ENCODE peak calls at places on chromosome 15, in seven cellular contexts. D, P, E, T, M, Q and Z are unnamed samples.

GRCh38 chr15:82570721-82571519 is 30.7 kb upstream of the RPS17 start:
- DNase-seq in D (peak), P (no peak), E (no peak), T (peak), M (no peak), Q (no peak), Z (no peak)

GRCh38 chr15:101710806-101711205 is 13.5 kb downstream of the TARS3 start:
- DNase-seq in D (peak), P (peak), E (no peak), T (no peak), M (no peak), Q (no peak), Z (no peak)

GRCh38 chr15:63073497-63074172 is 31.1 kb downstream of the TPM1 start:
- DNase-seq in D (no peak), P (no peak), E (no peak), T (no peak), M (peak), Q (no peak), Z (no peak)

GRCh38 chr15:29133791-29134190 is 135.8 kb downstream of the NSMCE3 start:
- DNase-seq in D (no peak), P (no peak), E (no peak), T (no peak), M (no peak), Q (no peak), Z (no peak)

GRCh38 chr15:42107483-42107882 is 13.1 kb upstream of the PLA2G4D start:
- DNase-seq in D (no peak), P (no peak), E (no peak), T (no peak), M (no peak), Q (no peak), Z (no peak)

GRCh38 chr15:40838756-40839155 is 5.1 kb upstream of the SPINT1 start:
- DNase-seq in D (peak), P (no peak), E (no peak), T (no peak), M (no peak), Q (no peak), Z (no peak)

GRCh38 chr15:40454904-40455391 is 14.2 kb downstream of the BAHD1 start:
- DNase-seq in D (peak), P (no peak), E (no peak), T (no peak), M (peak), Q (no peak), Z (no peak)

GRCh38 chr15:25173241-25174028 is 218.6 kb downstream of the SNRPN start:
- DNase-seq in D (no peak), P (no peak), E (no peak), T (peak), M (no peak), Q (no peak), Z (no peak)

GRCh38 chr15:36658905-36659304 is 79.5 kb downstream of the CDIN1 start:
- DNase-seq in D (no peak), P (no peak), E (no peak), T (no peak), M (no peak), Q (no peak), Z (no peak)

GRCh38 chr15:99732711-99733267 is 448 bp downstream of the LYSMD4 start:
- DNase-seq in D (no peak), P (no peak), E (no peak), T (no peak), M (peak), Q (no peak), Z (no peak)

GRCh38 chr15:101676965-101677364 is 24.8 kb upstream of the TM2D3 start:
- DNase-seq in D (peak), P (no peak), E (no peak), T (no peak), M (no peak), Q (no peak), Z (no peak)

GRCh38 chr15:52651868-52652267 is 27.3 kb downstream of the ATOSA start:
- DNase-seq in D (peak), P (peak), E (peak), T (no peak), M (peak), Q (no peak), Z (peak)

GRCh38 chr15:66042624-66043023 is 173.3 kb downstream of the RAB11A start:
- DNase-seq in D (no peak), P (no peak), E (no peak), T (peak), M (no peak), Q (no peak), Z (no peak)

GRCh38 chr15:23069496-23070166 is 30.3 kb upstream of the TUBGCP5 start:
- DNase-seq in D (no peak), P (no peak), E (peak), T (no peak), M (peak), Q (no peak), Z (peak)

GRCh38 chr15:47820780-47821319 is 103.5 kb downstream of the SEMA6D start:
- DNase-seq in D (peak), P (no peak), E (no peak), T (no peak), M (no peak), Q (no peak), Z (no peak)

GRCh38 chr15:51751687-51752683 is 588 bp downstream of the TMOD2 start:
- DNase-seq in D (peak), P (no peak), E (peak), T (peak), M (peak), Q (no peak), Z (no peak)

GRCh38 chr15:80242132-80242769 is 9.8 kb downstream of the CTXND1 start:
- DNase-seq in D (peak), P (peak), E (peak), T (peak), M (peak), Q (no peak), Z (peak)

GRCh38 chr15:38370079-38370478 is 83.8 kb upstream of the FAM98B start:
- DNase-seq in D (peak), P (no peak), E (no peak), T (no peak), M (no peak), Q (no peak), Z (no peak)

GRCh38 chr15:45458746-45459403 is 63.7 kb downstream of the SLC30A4 start:
- DNase-seq in D (peak), P (peak), E (no peak), T (peak), M (peak), Q (peak), Z (no peak)

GRCh38 chr15:87829651-87830050 is 426.9 kb downstream of the NTRK3 start:
- DNase-seq in D (no peak), P (no peak), E (no peak), T (no peak), M (no peak), Q (no peak), Z (no peak)

GRCh38 chr15:28081594-28081993 is 17.5 kb downstream of the OCA2 start:
- DNase-seq in D (no peak), P (no peak), E (no peak), T (no peak), M (no peak), Q (no peak), Z (no peak)

GRCh38 chr15:28080386-28080785 is 18.7 kb downstream of the OCA2 start:
- DNase-seq in D (no peak), P (peak), E (no peak), T (no peak), M (no peak), Q (no peak), Z (no peak)

GRCh38 chr15:28085489-28086174 is 13.5 kb downstream of the OCA2 start:
- DNase-seq in D (no peak), P (no peak), E (no peak), T (no peak), M (no peak), Q (no peak), Z (no peak)

GRCh38 chr15:28084547-28084946 is 14.6 kb downstream of the OCA2 start:
- DNase-seq in D (no peak), P (no peak), E (no peak), T (no peak), M (no peak), Q (no peak), Z (no peak)

GRCh38 chr15:28082891-28083688 is 16.0 kb downstream of the OCA2 start:
- DNase-seq in D (no peak), P (peak), E (no peak), T (no peak), M (no peak), Q (no peak), Z (no peak)
- TF ChIP-seq CEBPB in D (no peak), P (no peak), E (no peak), T (no peak), M (no peak), Q (no peak), Z (no peak)

DNA sequence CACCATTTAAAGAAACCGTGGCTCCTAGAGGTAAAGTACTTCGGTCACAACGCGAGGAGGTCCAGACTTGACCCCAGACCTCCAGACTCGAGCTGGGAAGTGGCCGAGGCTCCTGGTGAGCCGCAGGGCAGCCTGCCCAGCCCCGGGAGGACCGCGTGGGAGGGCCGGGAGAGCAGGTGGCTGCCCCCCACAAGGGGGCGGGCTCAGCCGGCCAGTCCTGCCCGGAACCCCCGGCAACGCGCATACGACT is at the start of gene SLC27A2:
- DNase-seq in D (peak), P (no peak), E (peak), T (no peak), M (peak), Q (no peak), Z (peak)
- TF ChIP-seq CEBPB in D (no peak), P (no peak), E (no peak), T (no peak), M (no peak), Q (no peak), Z (no peak)

GRCh38 chr15:89551502-89551901 is 23.8 kb upstream of the TICRR start:
- DNase-seq in D (no peak), P (no peak), E (no peak), T (no peak), M (no peak), Q (peak), Z (no peak)
- TF ChIP-seq CEBPB in D (no peak), P (no peak), E (no peak), T (no peak), M (no peak), Q (no peak), Z (no peak)

DNA sequence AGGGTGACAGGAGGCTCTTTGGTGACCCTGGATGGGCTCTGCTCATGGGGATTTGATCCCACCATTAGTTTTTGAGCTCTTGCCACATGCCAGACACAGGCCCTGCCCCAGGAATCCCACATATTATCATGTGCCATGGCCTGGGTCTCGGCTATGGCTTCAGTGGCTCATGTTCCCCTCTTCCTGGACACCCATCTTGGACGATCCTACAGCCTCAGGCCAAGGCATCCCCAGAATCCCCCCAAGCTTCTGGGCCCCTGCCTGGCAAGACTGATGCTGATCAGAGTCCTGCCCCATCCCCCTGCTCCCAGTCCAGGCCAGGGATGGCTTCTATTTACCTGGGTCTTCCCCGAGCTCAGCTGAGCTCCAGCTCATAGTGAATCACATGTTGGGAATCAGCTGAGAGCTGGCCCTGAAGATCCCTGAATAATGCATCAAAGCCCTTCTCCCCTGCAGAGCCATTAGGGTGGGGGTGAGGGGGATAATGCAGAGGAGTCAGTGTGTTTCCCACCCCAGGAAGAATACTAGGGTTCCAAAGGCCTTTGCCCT is 50.9 kb upstream of the CHRNB4 start:
- DNase-seq in D (no peak), P (no peak), E (no peak), T (no peak), M (no peak), Q (no peak), Z (no peak)
- TF ChIP-seq CEBPB in D (no peak), P (no peak), E (no peak), T (no peak), M (no peak), Q (no peak), Z (no peak)

GRCh38 chr15:59838900-59839299 is 149.8 kb upstream of the BNIP2 start:
- DNase-seq in D (no peak), P (no peak), E (no peak), T (no peak), M (no peak), Q (no peak), Z (no peak)
- TF ChIP-seq CEBPB in D (no peak), P (no peak), E (no peak), T (no peak), M (no peak), Q (no peak), Z (no peak)

GRCh38 chr15:43274136-43274535 is 7.4 kb upstream of the TGM5 start:
- DNase-seq in D (no peak), P (no peak), E (no peak), T (no peak), M (no peak), Q (no peak), Z (no peak)
- TF ChIP-seq CEBPB in D (no peak), P (no peak), E (no peak), T (no peak), M (no peak), Q (no peak), Z (no peak)

DNA sequence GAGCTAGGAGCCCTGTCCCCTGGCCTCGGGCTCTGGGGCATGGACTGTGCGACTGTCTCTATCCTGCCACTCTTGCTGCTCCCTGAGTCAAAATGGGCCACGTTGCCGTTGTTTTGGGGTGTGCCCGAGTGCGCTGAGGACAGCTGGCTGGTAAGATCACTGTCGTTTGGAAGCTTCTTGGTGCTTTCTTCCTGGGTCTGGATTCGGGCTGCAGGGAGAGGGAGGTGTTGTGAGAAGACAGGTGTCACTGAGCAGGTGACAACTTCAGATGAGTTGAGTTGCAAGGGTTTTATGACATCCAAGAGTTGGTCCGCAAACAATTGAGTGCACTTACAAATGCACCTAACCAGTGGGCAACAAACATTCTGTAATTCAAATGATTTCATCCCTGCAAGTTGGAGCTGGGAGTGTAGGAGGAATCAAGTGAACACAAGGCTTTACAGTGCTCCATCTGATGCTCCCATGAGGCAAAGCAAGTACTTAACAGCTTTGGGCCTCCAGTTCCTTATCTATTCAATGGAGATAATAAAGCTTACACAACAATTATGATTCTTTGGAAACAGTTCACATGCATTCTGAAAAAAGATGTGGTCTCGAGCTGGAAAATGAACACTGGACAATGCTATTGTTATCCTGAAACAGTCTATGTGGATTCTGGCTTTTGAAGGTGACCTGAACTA is 11.0 kb upstream of the STARD5 start:
- DNase-seq in D (no peak), P (no peak), E (no peak), T (no peak), M (no peak), Q (no peak), Z (no peak)
- TF ChIP-seq CEBPB in D (no peak), P (no peak), E (no peak), T (no peak), M (no peak), Q (no peak), Z (no peak)

GRCh38 chr15:58241872-58242271 is 103.7 kb downstream of the AQP9 start:
- DNase-seq in D (no peak), P (no peak), E (no peak), T (no peak), M (no peak), Q (no peak), Z (no peak)

GRCh38 chr15:58244546-58244945 is 106.4 kb downstream of the AQP9 start:
- DNase-seq in D (no peak), P (no peak), E (no peak), T (no peak), M (no peak), Q (no peak), Z (no peak)

GRCh38 chr15:58240191-58240932 is 102.2 kb downstream of the AQP9 start:
- DNase-seq in D (no peak), P (no peak), E (no peak), T (no peak), M (no peak), Q (no peak), Z (no peak)

GRCh38 chr15:58246041-58246440 is 107.9 kb downstream of the AQP9 start:
- DNase-seq in D (no peak), P (no peak), E (no peak), T (no peak), M (no peak), Q (no peak), Z (no peak)

DNA sequence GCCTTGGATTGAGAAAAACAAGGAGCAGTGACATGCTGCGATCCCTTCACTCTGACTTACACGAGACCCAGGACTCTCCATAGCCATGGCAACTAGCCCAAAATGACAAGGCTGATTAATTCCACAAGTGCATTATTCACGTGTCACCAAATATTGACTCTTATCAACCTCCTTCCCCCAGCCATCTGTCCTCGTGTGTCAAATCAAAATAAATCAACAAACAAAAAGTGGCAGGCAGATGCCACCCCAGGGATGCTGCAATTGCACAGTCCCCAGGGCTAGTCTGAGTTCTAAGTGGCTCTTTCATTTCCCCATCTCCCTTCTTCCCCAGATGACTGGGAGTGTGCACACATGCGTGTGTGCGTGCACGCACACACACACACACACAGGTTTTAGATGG is 104.9 kb downstream of the AQP9 start:
- DNase-seq in D (no peak), P (no peak), E (no peak), T (no peak), M (no peak), Q (no peak), Z (no peak)
- TF ChIP-seq CEBPB in D (no peak), P (no peak), E (no peak), T (no peak), M (no peak), Q (no peak), Z (no peak)

DNA sequence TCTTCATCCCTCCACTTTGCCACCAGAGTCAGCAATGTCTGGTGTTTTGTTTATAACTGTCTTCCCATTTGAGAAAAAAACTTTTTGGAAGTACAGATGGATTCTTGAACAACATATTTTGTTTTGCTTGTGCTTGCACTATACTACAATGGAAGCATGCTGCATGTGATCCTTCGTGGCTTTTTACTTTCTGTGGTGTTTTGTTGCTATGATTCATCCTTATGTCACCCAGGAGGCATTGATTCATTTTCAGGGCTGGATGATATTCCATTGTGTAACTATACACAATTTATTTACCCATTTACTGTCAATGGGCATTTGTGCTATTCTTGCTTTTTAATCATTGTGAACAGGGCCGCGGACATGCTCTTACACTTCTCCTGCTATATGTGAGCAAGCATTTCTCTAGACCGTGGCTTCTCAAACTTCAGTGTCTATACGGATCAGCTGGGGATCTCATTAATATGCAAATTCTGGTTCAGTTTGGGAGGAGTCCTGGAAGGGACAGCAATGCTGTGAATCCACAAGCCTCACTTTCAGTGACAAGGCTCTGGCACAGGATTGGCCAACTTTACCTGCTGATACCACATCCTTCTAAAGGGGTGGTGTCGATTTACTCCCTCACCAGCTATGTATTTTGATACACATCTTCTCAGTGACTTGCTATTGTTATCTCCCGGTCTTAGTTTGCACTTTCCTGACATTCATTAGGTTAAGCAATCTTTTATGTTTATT is 65.9 kb downstream of the POLR2M start:
- DNase-seq in D (peak), P (no peak), E (no peak), T (no peak), M (no peak), Q (no peak), Z (no peak)
- TF ChIP-seq CEBPB in D (no peak), P (no peak), E (no peak), T (peak), M (no peak), Q (no peak), Z (no peak)

GRCh38 chr15:56608140-56608778 is 125.0 kb downstream of the ZNF280D start:
- DNase-seq in D (peak), P (no peak), E (no peak), T (no peak), M (no peak), Q (peak), Z (no peak)

GRCh38 chr15:56608993-56609392 is 124.3 kb downstream of the ZNF280D start:
- DNase-seq in D (no peak), P (no peak), E (no peak), T (no peak), M (no peak), Q (peak), Z (no peak)

GRCh38 chr15:56616551-56616950 is 116.8 kb downstream of the ZNF280D start:
- DNase-seq in D (no peak), P (no peak), E (no peak), T (no peak), M (no peak), Q (no peak), Z (no peak)

GRCh38 chr15:56617628-56618027 is 115.7 kb downstream of the ZNF280D start:
- DNase-seq in D (no peak), P (no peak), E (no peak), T (no peak), M (no peak), Q (no peak), Z (no peak)

DNA sequence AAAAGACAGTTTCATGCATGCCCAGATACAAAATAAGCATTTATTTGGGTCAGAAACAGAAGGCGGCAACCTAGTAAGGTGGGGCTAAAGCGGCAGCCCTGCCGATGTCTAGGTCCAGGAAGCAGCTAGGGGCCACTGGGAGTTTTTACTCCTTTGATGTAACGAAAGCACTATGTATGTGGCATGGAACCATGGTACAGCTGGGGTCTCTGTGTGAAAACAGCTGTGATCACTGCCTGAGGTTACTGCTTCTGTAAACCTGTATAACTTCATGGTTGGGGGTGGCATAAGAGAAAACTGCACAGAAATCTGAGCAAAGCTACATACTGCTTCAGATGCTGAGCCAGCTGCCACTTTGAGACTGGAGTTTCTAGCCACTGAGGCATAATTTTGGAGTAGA is 119.5 kb downstream of the ZNF280D start:
- DNase-seq in D (no peak), P (no peak), E (no peak), T (no peak), M (no peak), Q (no peak), Z (no peak)
- TF ChIP-seq CEBPB in D (no peak), P (no peak), E (no peak), T (no peak), M (no peak), Q (no peak), Z (no peak)